ENCODE peak calls at places on chromosomes 1 and 21, in nine cellular contexts. One of them, this sample, is unnamed.

GRCh38 chr1:244163131-244163530 is 112.0 kb downstream of the ZBTB18 start:
- DNase-seq in stomach: no peak
- DNase-seq in K562: no peak
- DNase-seq in GM23338: no peak
- DNase-seq in Panc1: no peak
- DNase-seq in breast epithelium: no peak
- DNase-seq in HCT116: no peak
- DNase-seq in suprapubic skin: no peak
- DNase-seq in upper lobe of left lung: no peak
- DNase-seq in this sample: no peak

GRCh38 chr1:115330480-115331013 is 7.5 kb downstream of the NGF start:
- DNase-seq in stomach: no peak
- DNase-seq in K562: no peak
- DNase-seq in GM23338: no peak
- DNase-seq in Panc1: no peak
- DNase-seq in breast epithelium: no peak
- DNase-seq in HCT116: no peak
- DNase-seq in suprapubic skin: no peak
- DNase-seq in upper lobe of left lung: no peak
- DNase-seq in this sample: no peak

GRCh38 chr21:43770066-43770655 is 5.9 kb downstream of the CSTB start:
- DNase-seq in stomach: no peak
- DNase-seq in K562: no peak
- DNase-seq in GM23338: no peak
- DNase-seq in Panc1: no peak
- DNase-seq in breast epithelium: no peak
- DNase-seq in HCT116: no peak
- DNase-seq in suprapubic skin: no peak
- DNase-seq in upper lobe of left lung: no peak
- DNase-seq in this sample: no peak

GRCh38 chr1:240499012-240499411 is 112.9 kb downstream of the GREM2 start:
- DNase-seq in stomach: no peak
- DNase-seq in K562: peak; percentile 35
- DNase-seq in GM23338: no peak
- DNase-seq in Panc1: no peak
- DNase-seq in breast epithelium: no peak
- DNase-seq in HCT116: no peak
- DNase-seq in suprapubic skin: no peak
- DNase-seq in upper lobe of left lung: no peak
- DNase-seq in this sample: no peak

GRCh38 chr1:234724517-234725176 is 114.7 kb upstream of the IRF2BP2 start:
- DNase-seq in stomach: peak; percentile 82
- DNase-seq in K562: peak; percentile 76
- DNase-seq in GM23338: no peak
- DNase-seq in Panc1: no peak
- DNase-seq in breast epithelium: no peak
- DNase-seq in HCT116: peak; percentile 12
- DNase-seq in suprapubic skin: peak; percentile 90
- DNase-seq in upper lobe of left lung: peak; percentile 75
- DNase-seq in this sample: peak; percentile 82

GRCh38 chr1:63569917-63570316 is 23.3 kb upstream of the PGM1 start:
- DNase-seq in stomach: no peak
- DNase-seq in K562: no peak
- DNase-seq in GM23338: no peak
- DNase-seq in Panc1: no peak
- DNase-seq in breast epithelium: no peak
- DNase-seq in HCT116: no peak
- DNase-seq in suprapubic skin: no peak
- DNase-seq in upper lobe of left lung: no peak
- DNase-seq in this sample: no peak

GRCh38 chr1:233904979-233905415 is 521 bp downstream of the SLC35F3 start:
- DNase-seq in stomach: no peak
- DNase-seq in K562: peak; percentile 13
- DNase-seq in GM23338: no peak
- DNase-seq in Panc1: no peak
- DNase-seq in breast epithelium: no peak
- DNase-seq in HCT116: no peak
- DNase-seq in suprapubic skin: no peak
- DNase-seq in upper lobe of left lung: no peak
- DNase-seq in this sample: no peak

GRCh38 chr1:101308935-101309333 is 72.1 kb downstream of the S1PR1 start:
- DNase-seq in stomach: no peak
- DNase-seq in K562: no peak
- DNase-seq in GM23338: peak; percentile 56
- DNase-seq in Panc1: no peak
- DNase-seq in breast epithelium: no peak
- DNase-seq in HCT116: no peak
- DNase-seq in suprapubic skin: no peak
- DNase-seq in upper lobe of left lung: no peak
- DNase-seq in this sample: no peak

GRCh38 chr1:67355745-67356424 is 48.2 kb downstream of the IL12RB2 start:
- DNase-seq in stomach: no peak
- DNase-seq in K562: peak; percentile 85
- DNase-seq in GM23338: no peak
- DNase-seq in Panc1: no peak
- DNase-seq in breast epithelium: no peak
- DNase-seq in HCT116: no peak
- DNase-seq in suprapubic skin: no peak
- DNase-seq in upper lobe of left lung: no peak
- DNase-seq in this sample: no peak

GRCh38 chr1:84936116-84936810 is 43.3 kb upstream of the LPAR3 start:
- DNase-seq in stomach: no peak
- DNase-seq in K562: peak; percentile 64
- DNase-seq in GM23338: peak; percentile 87
- DNase-seq in Panc1: peak; percentile 64
- DNase-seq in breast epithelium: peak; percentile 24
- DNase-seq in HCT116: peak; percentile 39
- DNase-seq in suprapubic skin: no peak
- DNase-seq in upper lobe of left lung: no peak
- DNase-seq in this sample: no peak

DNA sequence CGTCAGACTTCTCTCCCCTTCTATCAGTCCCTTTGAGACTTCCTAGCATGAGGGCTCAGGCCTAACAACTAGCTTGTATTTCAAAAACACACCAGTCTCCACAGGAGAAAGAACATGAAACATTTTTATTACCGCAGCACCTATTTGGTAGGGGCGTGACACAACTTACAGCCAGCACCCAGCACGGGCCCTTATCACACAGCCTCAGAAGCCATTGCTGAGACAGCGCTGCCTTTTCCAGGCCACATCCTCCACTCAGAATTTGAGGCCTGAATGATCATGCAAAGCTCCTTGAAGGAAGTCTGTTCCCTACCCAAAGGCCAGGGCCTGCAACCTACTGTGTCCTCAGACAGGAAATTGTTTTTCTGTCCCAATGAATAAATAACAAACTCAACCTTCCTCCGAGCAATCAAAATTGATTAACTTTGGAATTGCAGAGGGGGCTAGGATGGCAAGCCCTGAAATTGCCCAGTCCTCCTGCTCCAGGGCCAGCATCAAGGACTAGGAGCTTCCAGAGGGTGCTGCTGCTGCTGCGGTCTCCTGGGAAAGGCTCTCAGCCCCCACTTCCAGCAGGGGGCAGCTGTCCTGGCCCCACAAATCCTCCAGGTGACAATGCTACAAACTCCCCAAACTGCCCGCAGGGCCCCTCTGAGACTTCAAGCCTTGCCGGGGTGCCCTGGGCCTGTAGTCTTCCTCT is 94.3 kb upstream of the GALNT2 start:
- DNase-seq in stomach: no peak
- DNase-seq in K562: peak; percentile 37
- DNase-seq in GM23338: peak; percentile 73
- DNase-seq in Panc1: no peak
- DNase-seq in breast epithelium: no peak
- DNase-seq in HCT116: no peak
- DNase-seq in suprapubic skin: no peak
- DNase-seq in upper lobe of left lung: no peak
- DNase-seq in this sample: no peak
- TF ChIP-seq CTCF in stomach: peak; percentile 14
- TF ChIP-seq CTCF in K562: peak; percentile 77
- TF ChIP-seq CTCF in GM23338: peak; percentile 71
- TF ChIP-seq CTCF in Panc1: peak; percentile 52
- TF ChIP-seq CTCF in breast epithelium: no peak
- TF ChIP-seq CTCF in HCT116: peak; percentile 55
- TF ChIP-seq CTCF in suprapubic skin: no peak
- TF ChIP-seq CTCF in upper lobe of left lung: peak; percentile 20
- TF ChIP-seq CTCF in this sample: peak; percentile 46

DNA sequence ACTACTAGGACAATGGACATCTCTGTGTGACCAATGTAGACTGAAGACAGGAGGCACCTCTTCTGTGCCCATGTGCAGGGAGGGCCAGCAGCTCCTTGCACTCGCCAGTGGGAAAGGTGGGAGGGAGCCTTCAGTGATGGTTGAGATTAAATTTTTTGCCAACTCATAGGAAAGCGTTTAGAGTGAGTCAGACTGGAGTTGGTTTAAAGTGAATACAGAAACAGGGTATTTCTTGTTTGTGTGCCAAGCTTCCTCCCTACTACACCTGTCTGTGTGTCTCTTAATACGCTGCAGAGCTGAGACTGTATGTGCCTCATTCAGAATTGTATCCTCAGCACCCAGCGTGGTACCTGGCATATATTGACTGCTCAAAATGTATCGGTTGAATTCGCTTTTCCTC is 13.5 kb upstream of the COL16A1 start:
- DNase-seq in stomach: no peak
- DNase-seq in K562: peak; percentile 49
- DNase-seq in GM23338: no peak
- DNase-seq in Panc1: no peak
- DNase-seq in breast epithelium: no peak
- DNase-seq in HCT116: no peak
- DNase-seq in suprapubic skin: no peak
- DNase-seq in upper lobe of left lung: no peak
- DNase-seq in this sample: no peak
- TF ChIP-seq POLR2AphosphoS5 in stomach: no peak
- TF ChIP-seq POLR2AphosphoS5 in K562: no peak
- TF ChIP-seq POLR2AphosphoS5 in GM23338: no peak
- TF ChIP-seq POLR2AphosphoS5 in Panc1: no peak
- TF ChIP-seq POLR2AphosphoS5 in breast epithelium: no peak
- TF ChIP-seq POLR2AphosphoS5 in HCT116: no peak
- TF ChIP-seq POLR2AphosphoS5 in suprapubic skin: no peak
- TF ChIP-seq POLR2AphosphoS5 in upper lobe of left lung: no peak
- TF ChIP-seq POLR2AphosphoS5 in this sample: no peak

GRCh38 chr1:180500689-180501088 is 1.7 kb downstream of the ACBD6 start:
- DNase-seq in stomach: no peak
- DNase-seq in K562: no peak
- DNase-seq in GM23338: no peak
- DNase-seq in Panc1: no peak
- DNase-seq in breast epithelium: no peak
- DNase-seq in HCT116: no peak
- DNase-seq in suprapubic skin: no peak
- DNase-seq in upper lobe of left lung: no peak
- DNase-seq in this sample: no peak

GRCh38 chr1:180503274-180503862 is 991 bp upstream of the ACBD6 start:
- DNase-seq in stomach: no peak
- DNase-seq in K562: peak; percentile 49
- DNase-seq in GM23338: no peak
- DNase-seq in Panc1: no peak
- DNase-seq in breast epithelium: no peak
- DNase-seq in HCT116: no peak
- DNase-seq in suprapubic skin: no peak
- DNase-seq in upper lobe of left lung: no peak
- DNase-seq in this sample: no peak

GRCh38 chr1:180504186-180504585 is 1.8 kb upstream of the ACBD6 start:
- DNase-seq in stomach: no peak
- DNase-seq in K562: no peak
- DNase-seq in GM23338: no peak
- DNase-seq in Panc1: no peak
- DNase-seq in breast epithelium: no peak
- DNase-seq in HCT116: no peak
- DNase-seq in suprapubic skin: no peak
- DNase-seq in upper lobe of left lung: no peak
- DNase-seq in this sample: no peak

GRCh38 chr1:180501865-180502360 is 464 bp downstream of the ACBD6 start:
- DNase-seq in stomach: no peak
- DNase-seq in K562: peak; percentile 77
- DNase-seq in GM23338: peak; percentile 84
- DNase-seq in Panc1: no peak
- DNase-seq in breast epithelium: peak; percentile 35
- DNase-seq in HCT116: no peak
- DNase-seq in suprapubic skin: no peak
- DNase-seq in upper lobe of left lung: peak; percentile 73
- DNase-seq in this sample: no peak

DNA sequence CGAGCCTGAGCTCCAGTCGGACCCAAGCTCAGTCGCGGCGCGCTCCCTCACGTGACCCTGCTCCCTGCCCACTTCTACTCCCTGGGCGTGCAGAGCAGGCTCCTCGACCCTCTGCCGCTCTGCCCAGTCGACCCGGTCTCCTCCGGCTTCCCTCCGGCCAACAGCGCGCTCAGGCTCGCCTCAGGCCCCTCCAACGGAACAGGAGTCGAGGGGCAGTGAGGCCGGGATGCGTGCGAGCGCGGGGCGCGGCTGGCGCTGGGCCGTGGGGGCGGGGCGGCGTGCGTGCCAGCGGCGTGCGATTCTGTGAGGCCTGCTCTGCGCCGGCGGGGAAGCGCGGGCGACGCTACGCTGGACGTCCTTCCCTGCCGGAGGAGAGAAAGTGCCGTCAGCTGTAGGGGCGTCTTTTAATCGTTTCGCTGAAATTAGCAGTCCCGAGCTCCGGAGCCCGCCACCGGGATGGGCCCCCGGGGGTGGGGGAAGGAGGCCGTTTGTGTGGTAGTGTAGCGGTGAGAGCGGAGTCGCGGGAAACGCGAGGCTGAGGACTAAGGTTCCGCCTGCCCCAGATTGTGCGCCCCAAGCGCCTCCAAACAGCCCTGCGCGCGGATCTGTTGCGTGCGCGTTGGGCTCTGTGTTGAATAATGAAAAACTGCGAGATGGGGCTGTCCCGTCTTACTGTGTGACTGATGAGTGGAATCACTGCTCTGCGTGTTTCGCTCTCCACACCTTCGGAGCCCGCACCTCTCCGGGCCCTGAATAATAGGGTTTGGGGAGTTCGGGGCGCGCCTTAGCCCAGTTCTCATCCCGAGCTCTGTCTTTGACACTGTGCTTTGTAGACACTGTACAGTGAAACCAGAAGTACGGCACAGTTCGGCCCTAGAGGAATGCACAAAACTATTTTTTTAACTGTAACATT is at the start of gene ACBD6:
- DNase-seq in stomach: peak; percentile 81
- DNase-seq in K562: peak; percentile 94
- DNase-seq in GM23338: peak; percentile 90
- DNase-seq in Panc1: peak; percentile 52
- DNase-seq in breast epithelium: peak; percentile 70
- DNase-seq in HCT116: peak; percentile 74
- DNase-seq in suprapubic skin: peak; percentile 93
- DNase-seq in upper lobe of left lung: peak; percentile 86
- DNase-seq in this sample: peak; percentile 96
- TF ChIP-seq CTCF in stomach: no peak
- TF ChIP-seq CTCF in K562: peak; percentile 39
- TF ChIP-seq CTCF in GM23338: peak; percentile 5
- TF ChIP-seq CTCF in Panc1: no peak
- TF ChIP-seq CTCF in breast epithelium: no peak
- TF ChIP-seq CTCF in HCT116: peak; percentile 12
- TF ChIP-seq CTCF in suprapubic skin: no peak
- TF ChIP-seq CTCF in upper lobe of left lung: no peak
- TF ChIP-seq CTCF in this sample: no peak

GRCh38 chr1:225780134-225780533 is 2.5 kb downstream of the SRP9 start:
- DNase-seq in stomach: no peak
- DNase-seq in K562: no peak
- DNase-seq in GM23338: no peak
- DNase-seq in Panc1: no peak
- DNase-seq in breast epithelium: no peak
- DNase-seq in HCT116: no peak
- DNase-seq in suprapubic skin: no peak
- DNase-seq in upper lobe of left lung: no peak
- DNase-seq in this sample: no peak
- TF ChIP-seq POLR2AphosphoS5 in stomach: no peak
- TF ChIP-seq POLR2AphosphoS5 in K562: no peak
- TF ChIP-seq POLR2AphosphoS5 in GM23338: no peak
- TF ChIP-seq POLR2AphosphoS5 in Panc1: no peak
- TF ChIP-seq POLR2AphosphoS5 in breast epithelium: no peak
- TF ChIP-seq POLR2AphosphoS5 in HCT116: no peak
- TF ChIP-seq POLR2AphosphoS5 in suprapubic skin: no peak
- TF ChIP-seq POLR2AphosphoS5 in upper lobe of left lung: no peak
- TF ChIP-seq POLR2AphosphoS5 in this sample: no peak